ENCODE peak calls at places on chromosomes 6 and 20, in seven cellular contexts. One of them, this sample, is unnamed.

GRCh38 chr6:166308769-166309589 is 787 bp upstream of the PRR18 start:
- DNase-seq in trophoblast cell: no peak
- DNase-seq in mesenchymal stem cell: no peak
- DNase-seq in IMR-90: no peak
- DNase-seq in neuronal stem cell: no peak
- DNase-seq in H9: no peak
- DNase-seq in H1: no peak
- DNase-seq in this sample: peak; percentile 32

GRCh38 chr6:41416165-41416837 is 80.9 kb downstream of the NCR2 start:
- DNase-seq in H1: no peak
- DNase-seq in IMR-90: no peak
- DNase-seq in mesenchymal stem cell: no peak
- DNase-seq in neuronal stem cell: no peak
- DNase-seq in H9: no peak
- DNase-seq in trophoblast cell: no peak
- DNase-seq in this sample: peak; percentile 55

GRCh38 chr20:42530855-42531674 is 658.6 kb downstream of the PTPRT start:
- DNase-seq in mesenchymal stem cell: no peak
- DNase-seq in H9: peak; percentile 34
- DNase-seq in IMR-90: no peak
- DNase-seq in trophoblast cell: peak; percentile 51
- DNase-seq in neuronal stem cell: peak; percentile 26
- DNase-seq in H1: peak; percentile 1
- DNase-seq in this sample: peak; percentile 56

GRCh38 chr6:6640915-6641314 is 52.4 kb downstream of the LY86 start:
- DNase-seq in H9: no peak
- DNase-seq in trophoblast cell: no peak
- DNase-seq in neuronal stem cell: no peak
- DNase-seq in mesenchymal stem cell: no peak
- DNase-seq in IMR-90: no peak
- DNase-seq in H1: no peak
- DNase-seq in this sample: no peak

GRCh38 chr6:11810854-11811643 is 32.4 kb upstream of the ADTRP start:
- DNase-seq in mesenchymal stem cell: no peak
- DNase-seq in neuronal stem cell: no peak
- DNase-seq in H9: no peak
- DNase-seq in H1: no peak
- DNase-seq in IMR-90: peak; percentile 24
- DNase-seq in trophoblast cell: no peak
- DNase-seq in this sample: no peak

GRCh38 chr6:164296411-164296810 is 881.9 kb downstream of the QKI start:
- DNase-seq in IMR-90: no peak
- DNase-seq in neuronal stem cell: no peak
- DNase-seq in trophoblast cell: no peak
- DNase-seq in H9: no peak
- DNase-seq in mesenchymal stem cell: no peak
- DNase-seq in H1: no peak
- DNase-seq in this sample: no peak

GRCh38 chr20:50118203-50118602 is 5.3 kb upstream of the UBE2V1 start:
- DNase-seq in H9: no peak
- DNase-seq in IMR-90: no peak
- DNase-seq in trophoblast cell: no peak
- DNase-seq in mesenchymal stem cell: no peak
- DNase-seq in neuronal stem cell: no peak
- DNase-seq in H1: no peak
- DNase-seq in this sample: no peak

GRCh38 chr6:113830140-113830539 is 27.0 kb upstream of the MARCKS start:
- DNase-seq in IMR-90: no peak
- DNase-seq in H9: no peak
- DNase-seq in neuronal stem cell: no peak
- DNase-seq in trophoblast cell: no peak
- DNase-seq in H1: no peak
- DNase-seq in mesenchymal stem cell: no peak
- DNase-seq in this sample: no peak

GRCh38 chr20:53921443-53921973 is 148.9 kb downstream of the BCAS1 start:
- DNase-seq in H9: no peak
- DNase-seq in neuronal stem cell: no peak
- DNase-seq in mesenchymal stem cell: no peak
- DNase-seq in H1: no peak
- DNase-seq in IMR-90: no peak
- DNase-seq in trophoblast cell: peak; percentile 51
- DNase-seq in this sample: no peak

GRCh38 chr20:58366016-58366415 is 23.0 kb upstream of the VAPB start:
- DNase-seq in H9: no peak
- DNase-seq in trophoblast cell: peak; percentile 81
- DNase-seq in IMR-90: no peak
- DNase-seq in H1: no peak
- DNase-seq in mesenchymal stem cell: peak; percentile 60
- DNase-seq in neuronal stem cell: no peak
- DNase-seq in this sample: peak; percentile 80

GRCh38 chr6:155040946-155041345 is 45.8 kb downstream of the TIAM2 start:
- DNase-seq in H1: no peak
- DNase-seq in trophoblast cell: no peak
- DNase-seq in mesenchymal stem cell: no peak
- DNase-seq in neuronal stem cell: no peak
- DNase-seq in IMR-90: no peak
- DNase-seq in H9: no peak
- DNase-seq in this sample: no peak

GRCh38 chr20:36881331-36881730 is 5.4 kb downstream of the TLDC2 start:
- DNase-seq in IMR-90: no peak
- DNase-seq in neuronal stem cell: no peak
- DNase-seq in trophoblast cell: no peak
- DNase-seq in mesenchymal stem cell: no peak
- DNase-seq in H9: no peak
- DNase-seq in H1: no peak
- DNase-seq in this sample: no peak

GRCh38 chr20:18154342-18154741 is 16.7 kb downstream of the KAT14 start:
- DNase-seq in H1: no peak
- DNase-seq in H9: no peak
- DNase-seq in neuronal stem cell: no peak
- DNase-seq in IMR-90: no peak
- DNase-seq in mesenchymal stem cell: no peak
- DNase-seq in trophoblast cell: no peak
- DNase-seq in this sample: no peak

GRCh38 chr6:125201961-125202729 is 48.6 kb downstream of the TPD52L1 start:
- DNase-seq in neuronal stem cell: no peak
- DNase-seq in H9: no peak
- DNase-seq in IMR-90: peak; percentile 94
- DNase-seq in H1: no peak
- DNase-seq in trophoblast cell: peak; percentile 89
- DNase-seq in mesenchymal stem cell: peak; percentile 90
- DNase-seq in this sample: peak; percentile 36

GRCh38 chr6:36352477-36353157 is 15.9 kb upstream of the BNIP5 start:
- DNase-seq in mesenchymal stem cell: no peak
- DNase-seq in H9: no peak
- DNase-seq in neuronal stem cell: no peak
- DNase-seq in IMR-90: no peak
- DNase-seq in H1: no peak
- DNase-seq in trophoblast cell: no peak
- DNase-seq in this sample: no peak

GRCh38 chr20:50292324-50293243 is 102.0 kb downstream of the CEBPB start:
- DNase-seq in H1: no peak
- DNase-seq in neuronal stem cell: no peak
- DNase-seq in IMR-90: peak; percentile 99
- DNase-seq in H9: peak; percentile 58
- DNase-seq in trophoblast cell: peak; percentile 73
- DNase-seq in mesenchymal stem cell: peak; percentile 98
- DNase-seq in this sample: peak; percentile 86

GRCh38 chr20:5000263-5001173 is 792 bp downstream of the SLC23A2 start:
- DNase-seq in mesenchymal stem cell: peak; percentile 30
- DNase-seq in H9: peak; percentile 54
- DNase-seq in neuronal stem cell: no peak
- DNase-seq in IMR-90: peak; percentile 18
- DNase-seq in trophoblast cell: peak; percentile 62
- DNase-seq in H1: no peak
- DNase-seq in this sample: peak; percentile 27

GRCh38 chr6:129440691-129441090 is 269.3 kb downstream of the ARHGAP18 start:
- DNase-seq in trophoblast cell: peak; percentile 4
- DNase-seq in neuronal stem cell: peak; percentile 39
- DNase-seq in mesenchymal stem cell: no peak
- DNase-seq in H1: no peak
- DNase-seq in IMR-90: peak; percentile 20
- DNase-seq in H9: peak; percentile 34
- DNase-seq in this sample: peak; percentile 76

GRCh38 chr6:159279790-159280277 is 110.6 kb downstream of the FNDC1 start:
- DNase-seq in H9: peak; percentile 43
- DNase-seq in mesenchymal stem cell: no peak
- DNase-seq in IMR-90: no peak
- DNase-seq in H1: no peak
- DNase-seq in neuronal stem cell: no peak
- DNase-seq in trophoblast cell: peak; percentile 76
- DNase-seq in this sample: peak; percentile 45

GRCh38 chr6:104682722-104683643 is 176.7 kb downstream of the HACE1 start:
- DNase-seq in IMR-90: peak; percentile 59
- DNase-seq in H9: peak; percentile 77
- DNase-seq in H1: peak; percentile 51
- DNase-seq in neuronal stem cell: peak; percentile 54
- DNase-seq in mesenchymal stem cell: peak; percentile 44
- DNase-seq in trophoblast cell: peak; percentile 84
- DNase-seq in this sample: peak; percentile 81

GRCh38 chr20:31806564-31807355 is 12.4 kb upstream of the MYLK2 start:
- DNase-seq in IMR-90: no peak
- DNase-seq in neuronal stem cell: no peak
- DNase-seq in trophoblast cell: no peak
- DNase-seq in H1: no peak
- DNase-seq in H9: no peak
- DNase-seq in mesenchymal stem cell: no peak
- DNase-seq in this sample: no peak
- H2BK5ac ChIP-seq in IMR-90: no peak overlapping the region
- H2BK5ac ChIP-seq in neuronal stem cell: no peak overlapping the region
- H2BK5ac ChIP-seq in trophoblast cell: no peak overlapping the region
- H2BK5ac ChIP-seq in H1: no peak overlapping the region
- H2BK5ac ChIP-seq in H9: no peak overlapping the region
- H2BK5ac ChIP-seq in mesenchymal stem cell: no peak overlapping the region
- H2BK5ac ChIP-seq in this sample: no peak overlapping the region

GRCh38 chr6:135657207-135657606 is 159.7 kb upstream of the AHI1 start:
- DNase-seq in mesenchymal stem cell: no peak
- DNase-seq in IMR-90: no peak
- DNase-seq in H1: no peak
- DNase-seq in H9: no peak
- DNase-seq in neuronal stem cell: no peak
- DNase-seq in trophoblast cell: no peak
- DNase-seq in this sample: no peak

GRCh38 chr6:135647521-135647920 is 150.0 kb upstream of the AHI1 start:
- DNase-seq in trophoblast cell: no peak
- DNase-seq in H1: no peak
- DNase-seq in mesenchymal stem cell: no peak
- DNase-seq in neuronal stem cell: no peak
- DNase-seq in H9: no peak
- DNase-seq in IMR-90: no peak
- DNase-seq in this sample: no peak

GRCh38 chr6:135655055-135655454 is 157.5 kb upstream of the AHI1 start:
- DNase-seq in neuronal stem cell: no peak
- DNase-seq in H1: no peak
- DNase-seq in trophoblast cell: no peak
- DNase-seq in H9: no peak
- DNase-seq in mesenchymal stem cell: peak; percentile 19
- DNase-seq in IMR-90: peak; percentile 51
- DNase-seq in this sample: no peak

DNA sequence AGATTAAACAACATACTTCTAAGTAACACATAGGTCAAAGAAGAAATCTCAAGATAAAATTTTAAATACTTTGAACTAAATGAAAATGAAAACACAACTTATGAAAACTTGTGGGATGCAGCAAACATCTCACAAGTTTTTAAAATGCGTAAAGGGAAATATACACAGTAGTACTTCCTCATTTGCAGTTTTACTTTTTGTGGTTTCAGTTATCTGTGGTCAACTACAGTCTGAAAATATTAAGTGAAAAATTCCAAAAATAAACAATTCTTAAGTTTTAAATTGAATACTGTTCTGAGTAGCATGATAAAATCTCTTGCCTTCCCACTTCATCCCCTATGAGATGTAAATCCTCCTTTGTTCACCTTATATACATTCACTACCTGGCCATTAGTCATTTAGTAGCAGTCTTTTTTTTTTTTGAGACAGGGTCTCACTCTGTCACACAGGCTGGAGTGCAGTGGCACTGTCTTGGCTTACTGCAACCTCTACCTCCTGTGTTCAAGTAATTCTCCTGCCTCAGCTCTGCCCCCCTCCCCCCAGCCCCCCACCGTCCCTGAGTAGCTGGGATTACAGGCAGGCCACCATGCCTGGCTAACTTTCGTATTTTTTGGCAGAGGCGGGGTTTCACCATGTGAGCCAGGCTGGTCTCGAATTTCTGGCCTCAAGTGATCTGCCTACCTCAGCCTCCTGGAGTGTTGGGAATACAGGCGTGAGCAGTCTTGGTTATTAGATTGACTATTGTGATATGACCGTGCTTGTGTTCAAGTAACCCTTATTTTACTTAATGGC is 154.6 kb upstream of the AHI1 start:
- DNase-seq in IMR-90: peak; percentile 10
- DNase-seq in trophoblast cell: no peak
- DNase-seq in mesenchymal stem cell: no peak
- DNase-seq in H9: peak; percentile 39
- DNase-seq in H1: no peak
- DNase-seq in neuronal stem cell: no peak
- DNase-seq in this sample: no peak
- H2BK120ac ChIP-seq in IMR-90: no peak overlapping the region
- H2BK120ac ChIP-seq in trophoblast cell: no peak overlapping the region
- H2BK120ac ChIP-seq in mesenchymal stem cell: no peak overlapping the region
- H2BK120ac ChIP-seq in H9: no peak overlapping the region
- H2BK120ac ChIP-seq in H1: no peak overlapping the region
- H2BK120ac ChIP-seq in neuronal stem cell: no peak overlapping the region
- H2BK120ac ChIP-seq in this sample: no peak overlapping the region

GRCh38 chr6:15026832-15027231 is 219.0 kb upstream of the JARID2 start:
- DNase-seq in neuronal stem cell: no peak
- DNase-seq in trophoblast cell: peak; percentile 44
- DNase-seq in IMR-90: peak; percentile 53
- DNase-seq in H1: no peak
- DNase-seq in mesenchymal stem cell: peak; percentile 79
- DNase-seq in H9: no peak
- DNase-seq in this sample: no peak

GRCh38 chr6:15023448-15023847 is 222.4 kb upstream of the JARID2 start:
- DNase-seq in H1: no peak
- DNase-seq in IMR-90: no peak
- DNase-seq in trophoblast cell: peak; percentile 76
- DNase-seq in neuronal stem cell: no peak
- DNase-seq in mesenchymal stem cell: no peak
- DNase-seq in H9: no peak
- DNase-seq in this sample: peak; percentile 51

GRCh38 chr6:15021074-15021473 is 224.8 kb upstream of the JARID2 start:
- DNase-seq in neuronal stem cell: no peak
- DNase-seq in H1: no peak
- DNase-seq in IMR-90: no peak
- DNase-seq in trophoblast cell: peak; percentile 36
- DNase-seq in H9: no peak
- DNase-seq in mesenchymal stem cell: no peak
- DNase-seq in this sample: peak; percentile 12

GRCh38 chr6:15027472-15027871 is 218.4 kb upstream of the JARID2 start:
- DNase-seq in trophoblast cell: no peak
- DNase-seq in H9: no peak
- DNase-seq in mesenchymal stem cell: no peak
- DNase-seq in IMR-90: no peak
- DNase-seq in H1: no peak
- DNase-seq in neuronal stem cell: no peak
- DNase-seq in this sample: no peak

GRCh38 chr6:15025416-15025815 is 220.5 kb upstream of the JARID2 start:
- DNase-seq in mesenchymal stem cell: no peak
- DNase-seq in H1: no peak
- DNase-seq in trophoblast cell: peak; percentile 29
- DNase-seq in H9: no peak
- DNase-seq in IMR-90: no peak
- DNase-seq in neuronal stem cell: no peak
- DNase-seq in this sample: no peak
- H2BK5ac ChIP-seq in mesenchymal stem cell: no peak overlapping the region
- H2BK5ac ChIP-seq in H1: no peak overlapping the region
- H2BK5ac ChIP-seq in trophoblast cell: no peak overlapping the region
- H2BK5ac ChIP-seq in H9: no peak overlapping the region
- H2BK5ac ChIP-seq in IMR-90: no peak overlapping the region
- H2BK5ac ChIP-seq in neuronal stem cell: no peak overlapping the region
- H2BK5ac ChIP-seq in this sample: no peak overlapping the region

GRCh38 chr6:31958412-31958740 is 395 bp downstream of the NELFE start:
- DNase-seq in IMR-90: no peak
- DNase-seq in mesenchymal stem cell: no peak
- DNase-seq in trophoblast cell: no peak
- DNase-seq in H1: no peak
- DNase-seq in neuronal stem cell: no peak
- DNase-seq in H9: no peak
- DNase-seq in this sample: no peak
- H2BK120ac ChIP-seq in IMR-90: peak overlapping the region; percentile 27
- H2BK120ac ChIP-seq in mesenchymal stem cell: peak overlapping the region; percentile 11
- H2BK120ac ChIP-seq in trophoblast cell: peak overlapping the region; percentile 28
- H2BK120ac ChIP-seq in H1: no peak overlapping the region
- H2BK120ac ChIP-seq in neuronal stem cell: no peak overlapping the region
- H2BK120ac ChIP-seq in H9: no peak overlapping the region
- H2BK120ac ChIP-seq in this sample: no peak overlapping the region

This sample was measured in mesendoderm.